ENCODE peak calls at places on chromosomes 2 and 18, in nine cellular contexts. E, Q, X, H, K, T, J, B and P are unnamed samples.

GRCh38 chr2:232085179-232085578 is 123.7 kb downstream of the DIS3L2 start:
- DNase-seq in J (no peak), E (no peak), Q (no peak), K (no peak), B (no peak), X (no peak), H (no peak), T (no peak), P (no peak)

GRCh38 chr18:7480853-7481252 is 86.3 kb upstream of the PTPRM start:
- DNase-seq in Q (no peak), H (no peak), J (no peak), T (no peak), B (no peak), E (no peak), X (no peak), K (no peak), P (no peak)

GRCh38 chr2:128293870-128294455 is 24.7 kb downstream of the HS6ST1 start:
- DNase-seq in Q (no peak), E (no peak), K (no peak), H (no peak), T (no peak), B (no peak), J (no peak), X (no peak), P (no peak)

GRCh38 chr2:134137182-134137595 is 116.7 kb upstream of the MGAT5 start:
- DNase-seq in E (peak), K (no peak), Q (no peak), H (no peak), J (peak), X (no peak), T (peak), B (peak), P (no peak)

GRCh38 chr2:113219889-113220641 is 46.3 kb downstream of the PSD4 start:
- DNase-seq in T (peak), Q (no peak), B (peak), X (peak), J (peak), H (peak), E (no peak), K (no peak), P (peak)

GRCh38 chr2:3728104-3729054 is 25.0 kb downstream of the DCDC2C start:
- DNase-seq in J (no peak), X (no peak), E (no peak), B (peak), T (peak), Q (peak), H (no peak), K (no peak), P (no peak)

GRCh38 chr18:27298215-27298804 is 113.2 kb upstream of the CHST9 start:
- DNase-seq in X (no peak), T (no peak), Q (no peak), J (no peak), K (no peak), H (no peak), B (no peak), E (no peak), P (no peak)

GRCh38 chr2:110115291-110116032 is at the start of gene MALL:
- DNase-seq in E (no peak), K (no peak), T (no peak), X (no peak), J (peak), Q (no peak), H (peak), B (no peak), P (no peak)

GRCh38 chr18:44325903-44326650 is 354.6 kb upstream of the SETBP1 start:
- DNase-seq in H (peak), T (peak), B (peak), J (no peak), X (no peak), Q (peak), K (no peak), E (no peak), P (no peak)

GRCh38 chr18:45373286-45373880 is 241.9 kb upstream of the SLC14A2 start:
- DNase-seq in E (no peak), H (no peak), T (no peak), X (no peak), Q (no peak), J (no peak), K (no peak), B (no peak), P (no peak)

GRCh38 chr18:78579854-78580577 is 399.6 kb upstream of the SALL3 start:
- DNase-seq in Q (peak), T (no peak), E (no peak), X (no peak), H (no peak), K (no peak), J (no peak), B (no peak), P (no peak)

GRCh38 chr2:67574230-67574629 is 177.1 kb downstream of the ETAA1 start:
- DNase-seq in Q (no peak), X (no peak), K (no peak), H (no peak), T (peak), E (no peak), B (peak), J (no peak), P (no peak)

GRCh38 chr18:13452448-13452811 is 233.9 kb downstream of the LDLRAD4 start:
- DNase-seq in X (peak), J (no peak), K (no peak), T (peak), Q (no peak), B (peak), E (no peak), H (peak), P (no peak)

GRCh38 chr2:235746257-235746934 is 252.6 kb downstream of the AGAP1 start:
- DNase-seq in Q (no peak), K (no peak), B (peak), T (peak), E (peak), J (no peak), H (peak), X (no peak), P (no peak)

GRCh38 chr2:178776725-178777124 is 30.5 kb downstream of the TTN start:
- DNase-seq in H (no peak), B (no peak), T (no peak), J (no peak), Q (no peak), X (no peak), E (no peak), K (no peak), P (no peak)

GRCh38 chr2:102126660-102127059 is 15.9 kb upstream of the IL1R1 start:
- DNase-seq in T (peak), J (no peak), Q (no peak), K (no peak), X (no peak), B (no peak), E (no peak), H (no peak), P (no peak)

GRCh38 chr2:104678181-104678580 is 175.7 kb upstream of the POU3F3 start:
- DNase-seq in J (no peak), E (no peak), X (no peak), K (no peak), H (no peak), B (no peak), T (no peak), Q (no peak), P (no peak)

GRCh38 chr2:48114256-48114655 is 208.0 kb upstream of the FBXO11 start:
- DNase-seq in T (peak), J (no peak), E (no peak), B (peak), Q (no peak), K (no peak), X (no peak), H (no peak), P (peak)

DNA sequence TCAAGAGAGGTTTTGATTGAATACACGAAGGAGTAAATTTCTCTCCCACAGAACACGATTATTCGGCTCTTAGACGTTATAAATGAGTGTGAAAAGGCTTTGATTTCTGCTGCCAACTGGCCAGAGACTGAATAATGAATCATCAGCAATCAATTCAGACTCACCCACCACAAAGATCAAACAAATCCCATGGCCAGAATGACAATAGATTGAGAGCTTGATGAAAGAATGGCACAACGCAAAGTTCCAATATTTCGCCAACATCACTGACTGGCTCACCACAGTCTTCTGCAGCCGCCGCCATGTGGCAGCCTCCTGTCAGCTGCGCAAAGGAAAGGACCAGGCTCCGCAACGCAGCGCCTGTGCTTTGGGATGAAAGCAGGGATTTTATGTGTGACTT is 104.5 kb upstream of the SOX11 start:
- DNase-seq in H (no peak), T (no peak), X (no peak), Q (no peak), J (no peak), E (no peak), B (no peak), K (no peak), P (no peak)
- TF ChIP-seq CTCF in H (no peak), T (no peak), X (no peak), Q (no peak), J (no peak), E (no peak), B (no peak), K (no peak), P (no peak)

DNA sequence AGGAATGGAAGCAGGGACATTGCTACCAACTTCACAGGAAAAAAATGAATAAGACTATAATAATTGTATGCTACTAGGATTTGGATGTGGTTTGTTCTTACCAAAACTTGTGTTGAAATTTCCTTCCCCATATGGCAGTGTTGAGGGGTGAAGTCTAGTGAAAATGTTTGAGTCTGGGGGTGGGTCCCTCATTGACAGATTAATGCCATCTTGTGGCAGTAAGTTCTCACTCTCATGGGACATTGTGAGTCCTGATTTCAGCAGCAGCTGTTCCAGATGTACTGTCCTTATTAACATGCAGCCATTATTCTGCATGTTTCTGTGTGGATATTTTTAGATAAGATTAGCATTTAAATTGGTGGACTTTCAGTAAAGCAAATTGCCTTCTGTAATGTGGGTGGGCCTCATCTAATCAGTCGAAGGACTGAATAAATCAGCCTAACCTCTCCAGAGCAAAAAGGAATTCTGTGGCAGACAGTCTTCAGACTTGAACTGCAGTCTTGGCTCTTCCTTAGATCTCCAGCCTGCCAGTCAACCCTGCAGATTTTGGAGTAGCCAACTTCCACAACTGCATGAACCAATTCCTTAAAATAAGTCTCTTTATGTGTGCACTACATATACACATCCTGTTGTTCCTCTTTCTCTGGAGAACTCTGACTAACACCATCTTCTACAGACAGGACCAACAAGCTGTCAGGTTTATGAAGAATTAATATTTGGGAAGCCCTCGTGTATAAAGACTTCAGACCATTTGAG is 138.6 kb upstream of the ZNF516 start:
- DNase-seq in Q (no peak), J (no peak), B (no peak), H (no peak), T (no peak), X (no peak), E (no peak), K (no peak), P (no peak)
- TF ChIP-seq CTCF in Q (no peak), J (no peak), B (no peak), H (no peak), T (no peak), X (no peak), E (no peak), K (no peak), P (no peak)

GRCh38 chr2:218880749-218881594 is at the start of gene WNT10A:
- DNase-seq in J (no peak), E (no peak), H (no peak), K (no peak), X (no peak), B (no peak), T (no peak), Q (no peak), P (no peak)
- TF ChIP-seq CTCF in J (no peak), E (no peak), H (no peak), K (no peak), X (no peak), B (no peak), T (no peak), Q (no peak), P (no peak)

GRCh38 chr2:74414913-74415761 is 6.3 kb downstream of the C2orf81 start:
- DNase-seq in K (peak), B (peak), Q (no peak), J (peak), H (no peak), E (peak), T (no peak), X (peak), P (no peak)
- TF ChIP-seq CTCF in K (no peak), B (peak), Q (no peak), J (peak), H (no peak), E (peak), T (no peak), X (no peak), P (peak)

DNA sequence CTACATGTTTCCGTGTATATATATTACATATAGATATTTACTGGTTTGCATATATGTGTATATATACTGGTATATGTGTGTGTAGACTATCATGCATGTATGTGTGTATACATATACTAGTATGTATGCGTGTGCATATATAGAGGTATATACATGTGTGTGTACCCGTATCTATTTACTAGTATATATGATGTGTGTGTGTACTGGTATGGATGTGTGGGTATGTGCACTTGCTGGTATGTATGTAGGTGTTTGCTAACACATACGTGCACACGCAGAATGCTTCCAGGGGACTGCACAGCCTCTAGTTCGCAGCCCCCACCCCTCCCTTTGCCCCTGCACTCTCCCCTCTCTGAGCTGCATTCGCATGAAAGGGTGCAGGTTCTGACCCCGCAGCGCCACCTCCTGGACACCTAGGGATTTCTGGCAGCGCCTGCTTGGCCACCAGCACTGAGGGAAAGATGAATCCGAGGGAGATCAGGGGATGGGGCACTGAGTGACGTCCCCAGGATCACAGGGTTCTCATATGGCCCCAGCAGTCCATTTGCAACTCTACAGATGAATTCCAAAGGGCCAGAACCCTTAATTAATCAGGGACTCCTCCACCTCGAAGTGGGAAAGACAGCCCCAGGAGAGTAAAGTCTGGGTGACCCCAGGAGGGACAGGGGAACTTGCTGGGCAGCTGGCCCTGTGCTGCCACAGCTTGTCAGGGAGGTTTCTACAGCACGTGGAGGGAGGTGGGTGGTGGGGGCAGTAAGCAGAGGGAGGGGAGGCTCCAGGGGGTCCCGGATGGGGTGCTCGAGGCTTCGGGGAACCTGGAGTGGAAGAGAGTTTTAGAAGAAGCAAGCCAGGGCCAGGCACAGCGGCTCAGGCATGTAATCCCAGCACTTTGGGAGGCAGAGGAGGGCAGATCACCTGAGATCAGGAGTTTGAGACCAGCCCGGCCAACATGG is 66.8 kb upstream of the ASAP2 start:
- DNase-seq in B (peak), T (peak), K (no peak), Q (peak), E (no peak), X (peak), J (peak), H (peak), P (peak)
- TF ChIP-seq CTCF in B (peak), T (peak), K (no peak), Q (peak), E (peak), X (peak), J (peak), H (peak), P (peak)

DNA sequence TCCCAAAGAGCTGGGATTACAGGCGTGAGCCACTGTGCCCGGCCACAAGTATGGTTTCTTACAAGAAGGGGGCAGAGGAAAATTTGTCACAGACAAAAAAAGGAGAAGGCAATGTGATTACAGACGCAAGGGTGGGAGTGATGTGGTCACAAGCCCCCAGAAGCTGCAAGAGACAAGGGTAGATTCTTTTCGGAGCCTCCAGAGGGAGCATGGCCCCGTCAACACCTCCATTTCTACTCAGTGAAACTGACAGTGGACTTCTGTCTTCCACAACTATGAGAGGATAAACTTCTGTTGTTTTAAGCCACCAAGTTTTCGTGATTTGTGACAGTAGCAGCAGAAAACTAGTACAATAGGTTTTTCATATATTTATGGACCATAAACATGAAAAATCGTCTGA is 2.1 kb upstream of the TCF7L1 start:
- DNase-seq in B (peak), H (peak), K (no peak), X (no peak), T (peak), Q (no peak), J (no peak), E (no peak), P (no peak)
- TF ChIP-seq CTCF in B (peak), H (peak), K (no peak), X (peak), T (peak), Q (peak), J (peak), E (peak), P (no peak)

DNA sequence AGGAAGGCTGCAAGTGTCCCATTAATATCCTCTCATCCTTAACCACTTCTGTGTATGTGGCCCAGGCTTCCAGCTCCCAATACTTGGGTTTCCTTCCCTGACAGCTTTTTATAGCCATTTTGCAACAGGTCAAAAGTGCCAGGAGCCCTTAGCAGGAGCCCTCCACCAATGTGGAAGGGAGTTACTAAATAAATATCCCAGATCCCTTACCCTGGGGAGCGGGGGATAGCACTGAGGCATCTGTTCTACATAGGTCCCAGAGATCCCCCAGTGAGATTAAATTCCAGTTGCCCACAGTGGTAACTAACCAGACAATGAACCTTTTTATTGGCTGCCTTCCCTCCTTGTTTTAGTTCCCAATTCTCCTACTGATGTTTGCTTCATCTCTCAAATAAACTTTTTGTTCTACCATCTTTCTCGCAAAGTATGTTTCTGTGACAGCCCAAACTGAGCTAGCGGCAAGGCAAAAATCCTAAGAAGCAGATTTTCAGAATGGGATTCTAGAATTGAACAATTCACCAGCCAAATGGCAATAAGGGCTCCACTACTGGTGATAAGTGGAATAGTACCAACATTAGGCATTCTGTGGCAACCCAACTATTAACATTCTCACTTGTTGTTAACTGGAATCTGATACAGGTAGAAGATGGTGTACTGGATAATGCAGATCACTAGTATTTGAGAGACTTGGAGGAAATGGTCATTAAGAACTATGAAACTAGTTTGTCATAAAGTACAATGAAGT is 83.9 kb upstream of the MAPRE2 start:
- DNase-seq in X (no peak), T (no peak), H (no peak), E (no peak), K (no peak), Q (no peak), J (no peak), B (peak), P (no peak)
- TF ChIP-seq CTCF in X (no peak), T (no peak), H (no peak), E (no peak), K (no peak), Q (no peak), J (no peak), B (no peak), P (no peak)